ENCODE peak calls at places on chromosomes 13 and 19, in five cellular contexts. Z, I, Q, T and B are unnamed samples.

GRCh38 chr13:46909037-46909436 is 12.2 kb upstream of the HTR2A start:
- DNase-seq in Z (no peak), Q (no peak), T (no peak), I (no peak), B (no peak)

GRCh38 chr13:111880185-111880584 is 186.8 kb upstream of the SOX1 start:
- DNase-seq in Q (no peak), Z (no peak), T (no peak), I (no peak), B (no peak)

GRCh38 chr19:41696402-41697197 is 8.5 kb upstream of the CEACAM7 start:
- DNase-seq in Q (no peak), T (no peak), Z (no peak), I (no peak), B (no peak)

GRCh38 chr13:29103036-29103800 is 283.1 kb downstream of the MTUS2 start:
- DNase-seq in Z (no peak), I (no peak), T (no peak), Q (no peak), B (no peak)

GRCh38 chr19:4067396-4068057 is 828 bp upstream of the ZBTB7A start:
- DNase-seq in T (peak), Q (no peak), Z (no peak), I (no peak), B (no peak)

GRCh38 chr19:50978772-50979390 is 4.8 kb downstream of the KLK7 start:
- DNase-seq in Q (no peak), T (no peak), Z (no peak), I (no peak), B (no peak)

GRCh38 chr13:110617326-110618072 is 2.2 kb downstream of the NAXD start:
- DNase-seq in Q (peak), T (no peak), I (no peak), Z (no peak), B (no peak)

GRCh38 chr13:21364357-21364756 is 94.7 kb downstream of the ZDHHC20 start:
- DNase-seq in Q (no peak), T (no peak), I (no peak), Z (no peak), B (no peak)

GRCh38 chr13:30752201-30752797 is 17.0 kb downstream of the ALOX5AP start:
- DNase-seq in T (no peak), Q (no peak), Z (no peak), I (no peak), B (no peak)

GRCh38 chr13:65347420-65348030 is 1882.6 kb downstream of the PCDH9 start:
- DNase-seq in I (no peak), T (no peak), Q (no peak), Z (no peak), B (no peak)

GRCh38 chr13:59103004-59103768 is 1060.5 kb downstream of the DIAPH3 start:
- DNase-seq in Q (no peak), Z (no peak), I (no peak), T (no peak), B (no peak)

GRCh38 chr19:18321729-18322091 is 1.2 kb downstream of the LSM4 start:
- DNase-seq in Z (no peak), T (no peak), I (no peak), Q (no peak), B (no peak)

GRCh38 chr19:23779645-23780044 is 21.0 kb upstream of the ZNF681 start:
- DNase-seq in T (no peak), Z (no peak), I (no peak), Q (no peak), B (no peak)

GRCh38 chr13:52053460-52053859 is 29.0 kb downstream of the UTP14C start:
- DNase-seq in T (no peak), Q (no peak), I (no peak), Z (no peak), B (no peak)

GRCh38 chr19:13208131-13208963 is 58.1 kb downstream of the IER2 start:
- DNase-seq in Q (no peak), I (peak), T (no peak), Z (no peak), B (no peak)

GRCh38 chr19:18204394-18205179 is 745 bp upstream of the RAB3A start:
- DNase-seq in T (no peak), Z (no peak), I (no peak), Q (no peak), B (no peak)

GRCh38 chr19:34733266-34733825 is 697 bp upstream of the ZNF181 start:
- DNase-seq in Q (peak), I (no peak), T (peak), Z (peak), B (no peak)

DNA sequence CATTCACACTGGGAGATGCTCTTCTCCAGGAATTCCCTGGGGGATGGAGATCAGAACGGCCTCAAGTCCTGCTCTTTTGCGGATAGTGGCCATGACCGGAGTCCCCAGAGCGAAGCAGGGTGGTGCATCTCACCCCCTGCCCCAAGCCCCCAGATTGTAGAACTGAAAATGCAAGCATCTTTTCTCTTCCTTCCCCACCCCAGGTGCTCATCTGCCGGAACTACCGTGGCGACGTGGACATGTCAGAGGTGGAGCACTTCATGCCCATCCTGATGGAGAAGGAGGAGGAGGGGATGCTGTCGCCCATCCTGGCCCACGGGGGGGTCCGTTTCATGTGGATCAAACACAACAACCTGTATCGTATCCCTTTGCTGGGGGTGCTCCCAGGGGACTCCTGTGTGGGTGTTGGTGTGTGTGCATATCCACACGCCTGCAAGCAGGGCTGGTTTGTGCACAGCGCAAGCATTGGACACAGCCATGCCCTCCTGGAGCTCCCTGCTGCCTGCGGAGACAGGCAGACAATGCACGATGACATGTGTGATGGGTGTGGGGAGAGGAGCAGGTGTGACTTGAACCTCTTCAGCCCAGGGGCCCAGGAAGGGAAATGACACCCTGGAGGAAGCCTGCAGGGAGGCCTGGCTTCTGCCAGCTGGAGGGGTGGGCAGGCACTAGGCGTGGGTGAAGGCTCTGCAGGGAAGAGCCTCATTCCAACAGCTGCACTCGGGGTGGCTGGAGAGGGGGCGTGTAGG is 5.7 kb downstream of the AP1M1 start:
- DNase-seq in Z (no peak), I (no peak), Q (no peak), T (no peak), B (no peak)
- TF ChIP-seq SP1 in Z (no peak), I (no peak), Q (no peak), T (no peak), B (no peak)

GRCh38 chr13:99500839-99501134 is 485 bp upstream of the TM9SF2 start:
- DNase-seq in T (no peak), Z (no peak), Q (no peak), I (no peak), B (no peak)
- H2AFZ ChIP-seq in T (peak), Z (peak), Q (peak), I (peak), B (peak)

DNA sequence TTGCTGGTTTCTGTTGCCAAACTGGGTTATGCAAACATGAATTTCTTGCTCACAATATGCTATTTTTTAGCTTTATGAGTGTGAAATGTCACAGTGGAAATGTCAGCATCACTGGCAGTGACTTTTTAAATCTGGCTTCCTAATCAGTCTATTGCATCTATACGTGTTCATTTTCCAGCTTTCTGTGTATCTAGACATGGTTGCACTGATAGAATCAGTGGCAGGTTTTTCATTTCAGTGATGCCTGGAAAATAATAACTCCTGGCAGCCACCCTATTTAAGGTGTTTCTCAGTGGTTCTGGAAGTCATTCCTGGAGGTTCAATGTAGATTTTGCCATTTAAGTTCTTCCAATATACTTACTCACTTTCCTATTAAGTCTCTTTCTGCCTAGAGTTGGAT is 146.7 kb downstream of the SLITRK6 start:
- DNase-seq in Z (no peak), Q (no peak), I (no peak), T (no peak), B (no peak)
- TF ChIP-seq SP1 in Z (no peak), Q (no peak), I (no peak), T (no peak), B (no peak)

DNA sequence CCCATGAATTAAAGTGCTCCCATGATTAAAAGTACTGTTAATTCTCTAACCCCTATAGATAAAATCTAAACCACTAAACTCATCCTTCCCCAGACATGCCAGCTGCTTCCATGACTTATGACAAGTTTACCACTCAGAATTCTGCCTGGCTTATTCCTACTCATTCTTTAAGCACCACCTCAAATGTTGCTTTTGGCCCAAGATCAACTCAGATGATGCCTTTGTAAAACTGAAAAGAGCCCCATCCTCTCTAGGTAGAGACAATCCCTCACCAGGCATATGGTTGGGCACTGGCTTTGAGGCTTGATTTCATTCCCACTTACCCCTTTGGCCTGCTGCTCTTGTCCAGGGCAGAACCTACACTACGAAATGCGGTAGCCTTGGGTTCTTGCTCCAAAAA is 250.0 kb downstream of the DNAJC15 start:
- DNase-seq in Z (no peak), Q (no peak), I (no peak), T (no peak), B (no peak)
- H2AFZ ChIP-seq in Z (no peak), Q (no peak), I (no peak), T (no peak), B (no peak)

GRCh38 chr19:2061093-2061935 is 10.3 kb upstream of the MKNK2 start:
- DNase-seq in T (peak), I (peak), Z (peak), Q (peak), B (peak)

GRCh38 chr19:2058570-2059421 is 7.8 kb upstream of the MKNK2 start:
- DNase-seq in Q (no peak), I (no peak), T (no peak), Z (no peak), B (no peak)

GRCh38 chr19:2057484-2058469 is 6.7 kb upstream of the MKNK2 start:
- DNase-seq in T (no peak), I (no peak), Q (no peak), Z (no peak), B (no peak)

GRCh38 chr19:2061936-2062729 is 11.1 kb upstream of the MKNK2 start:
- DNase-seq in T (no peak), Z (no peak), I (no peak), Q (peak), B (no peak)

GRCh38 chr19:2059422-2060201 is 8.6 kb upstream of the MKNK2 start:
- DNase-seq in Z (no peak), Q (peak), T (no peak), I (no peak), B (peak)
- TF ChIP-seq SP1 in Z (no peak), Q (peak), T (no peak), I (no peak), B (no peak)

GRCh38 chr19:40411125-40411842 is 1.9 kb downstream of the PRX start:
- DNase-seq in T (no peak), Q (no peak), I (no peak), Z (no peak), B (no peak)
- H2AFZ ChIP-seq in T (no peak), Q (no peak), I (peak), Z (no peak), B (peak)

DNA sequence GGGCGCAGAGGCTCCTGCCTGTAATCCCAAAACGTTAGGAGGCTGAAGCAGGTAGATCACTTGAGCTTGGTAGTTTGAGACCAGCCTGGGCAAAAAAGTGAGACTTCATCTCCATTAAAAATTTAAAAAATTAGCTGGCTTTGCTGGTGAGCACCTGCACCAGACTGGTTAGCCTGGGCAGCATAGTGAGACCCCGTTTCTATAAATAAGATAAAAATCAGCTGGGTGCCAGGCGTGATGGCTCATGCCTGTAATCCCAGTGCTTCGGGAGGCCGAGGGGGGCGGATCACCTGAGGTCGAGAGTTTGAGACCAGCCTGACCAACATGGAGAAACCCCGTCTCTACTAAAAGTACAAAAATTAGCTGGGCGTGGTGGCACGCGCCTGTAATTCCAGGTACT is 32.4 kb downstream of the DPRX start:
- DNase-seq in Z (no peak), T (no peak), Q (no peak), I (no peak), B (no peak)
- TF ChIP-seq SP1 in Z (no peak), T (no peak), Q (no peak), I (no peak), B (no peak)

DNA sequence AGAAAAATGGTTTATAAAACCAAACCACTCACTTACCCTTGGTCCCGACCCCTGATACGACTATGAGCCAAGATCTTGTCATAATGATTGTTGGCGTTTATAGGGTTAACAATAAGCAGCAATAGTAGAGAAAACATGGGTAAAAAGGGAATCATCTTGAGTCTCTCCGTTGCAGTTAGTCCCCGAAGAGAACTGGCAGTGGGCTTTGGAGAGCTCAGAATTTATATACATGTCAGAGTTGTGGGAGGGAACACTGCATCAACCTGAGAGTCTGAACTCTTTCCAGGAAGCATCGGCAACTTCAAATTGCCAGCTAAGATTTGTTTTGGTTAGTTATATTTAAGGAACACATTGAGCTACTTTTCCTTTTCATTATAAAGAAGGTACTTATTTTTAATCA is at the start of gene POSTN:
- DNase-seq in T (no peak), Q (no peak), I (no peak), Z (no peak), B (no peak)
- H2AFZ ChIP-seq in T (no peak), Q (no peak), I (no peak), Z (peak), B (no peak)

GRCh38 chr19:45558399-45558878 is 26.2 kb downstream of the OPA3 start:
- DNase-seq in I (no peak), Q (peak), Z (no peak), T (peak), B (peak)

GRCh38 chr19:45564131-45564780 is 20.3 kb downstream of the OPA3 start:
- DNase-seq in T (peak), Z (peak), I (no peak), Q (no peak), B (no peak)

GRCh38 chr19:45560686-45561085 is 23.9 kb downstream of the OPA3 start:
- DNase-seq in Q (no peak), I (no peak), Z (no peak), T (no peak), B (no peak)

GRCh38 chr19:45556835-45557234 is 27.8 kb downstream of the OPA3 start:
- DNase-seq in Q (no peak), Z (no peak), I (no peak), T (peak), B (no peak)

GRCh38 chr19:45560038-45560437 is 24.6 kb downstream of the OPA3 start:
- DNase-seq in T (peak), Q (no peak), I (no peak), Z (no peak), B (no peak)
- TF ChIP-seq SP1 in T (no peak), Q (no peak), I (no peak), Z (no peak), B (no peak)

GRCh38 chr13:44739539-44739938 is 163.4 kb upstream of the TSC22D1 start:
- DNase-seq in T (no peak), Q (no peak), Z (no peak), I (no peak), B (no peak)
- H2AFZ ChIP-seq in T (no peak), Q (no peak), Z (peak), I (no peak), B (peak)